ENCODE peak calls at places on chromosome 6, in four cellular contexts. F, W, T and B are unnamed samples.
A peak's percentile ranks its signal among the peaks of the same experiment; 100 is the strongest.

GRCh38 chr6:165834613-165835259 is 171.7 kb upstream of the PDE10A start:
- DNase-seq in T (peak; percentile 52), W (peak; percentile 17), F (peak; percentile 51), B (no peak)

GRCh38 chr6:2980465-2980855 is 9.1 kb upstream of the SERPINB6 start:
- DNase-seq in W (no peak), T (peak; percentile 72), F (no peak), B (no peak)

GRCh38 chr6:148580442-148580841 is 166.4 kb upstream of the UST start:
- DNase-seq in F (no peak), W (no peak), T (no peak), B (no peak)

GRCh38 chr6:42118162-42119001 is 24.0 kb downstream of the C6orf132 start:
- DNase-seq in W (no peak), T (peak; percentile 47), F (peak; percentile 51), B (no peak)

GRCh38 chr6:108690326-108691000 is 129.7 kb downstream of the FOXO3 start:
- DNase-seq in T (peak; percentile 71), W (peak; percentile 65), F (peak; percentile 52), B (no peak)

GRCh38 chr6:25852756-25853155 is 20.9 kb upstream of the SLC17A1 start:
- DNase-seq in W (no peak), T (no peak), F (no peak), B (no peak)

GRCh38 chr6:141587482-141588266 is 545.1 kb upstream of the GJE1 start:
- DNase-seq in T (no peak), W (peak; percentile 81), F (peak; percentile 67), B (no peak)

GRCh38 chr6:36292170-36292569 is 22.3 kb downstream of the PNPLA1 start:
- DNase-seq in T (no peak), W (no peak), F (no peak), B (no peak)

GRCh38 chr6:20202070-20202658 is 10.1 kb downstream of the MBOAT1 start:
- DNase-seq in W (peak; percentile 40), T (peak; percentile 92), F (peak; percentile 41), B (peak; percentile 71)

GRCh38 chr6:85460154-85460950 is 10.5 kb downstream of the NT5E start:
- DNase-seq in F (no peak), T (no peak), W (no peak), B (no peak)

GRCh38 chr6:73521351-73522254 is 771 bp upstream of the EEF1A1 start:
- DNase-seq in W (peak; percentile 91), T (peak; percentile 75), F (peak; percentile 84), B (no peak)

GRCh38 chr6:38432479-38432878 is 207.2 kb downstream of the BTBD9 start:
- DNase-seq in W (peak; percentile 19), F (no peak), T (peak; percentile 68), B (no peak)

GRCh38 chr6:45590225-45590624 is 212.5 kb upstream of the SUPT3H start:
- DNase-seq in T (peak; percentile 99), W (peak; percentile 92), F (peak; percentile 42), B (no peak)

GRCh38 chr6:157094038-157094437 is 229.3 kb downstream of the TMEM242 start:
- DNase-seq in F (no peak), T (no peak), W (no peak), B (no peak)

GRCh38 chr6:33586108-33586640 is 6.1 kb upstream of the BAK1 start:
- DNase-seq in T (no peak), W (no peak), F (no peak), B (no peak)

GRCh38 chr6:60670036-60670435 is 1616.0 kb downstream of the KHDRBS2 start:
- DNase-seq in F (no peak), W (no peak), T (no peak), B (no peak)

GRCh38 chr6:16438677-16439615 is 200.6 kb downstream of the GMPR start:
- DNase-seq in F (peak; percentile 59), T (peak; percentile 83), W (peak; percentile 70), B (no peak)

GRCh38 chr6:165574770-165575549 is 88.1 kb downstream of the PDE10A start:
- DNase-seq in T (peak; percentile 96), W (peak; percentile 51), F (peak; percentile 34), B (no peak)

GRCh38 chr6:141418076-141418475 is 714.6 kb upstream of the GJE1 start:
- DNase-seq in T (no peak), W (no peak), F (no peak), B (no peak)

GRCh38 chr6:6699741-6700367 is 111.3 kb downstream of the LY86 start:
- DNase-seq in T (peak; percentile 98), W (peak; percentile 91), F (peak; percentile 97), B (no peak)

GRCh38 chr6:15243994-15244604 is 1.8 kb upstream of the JARID2 start:
- DNase-seq in F (no peak), T (no peak), W (no peak), B (no peak)

GRCh38 chr6:27867051-27867940 is 44.9 kb downstream of the OR2B2 start:
- DNase-seq in W (peak; percentile 78), F (peak; percentile 86), T (peak; percentile 56), B (peak; percentile 83)

GRCh38 chr6:52904562-52905279 is 4.8 kb downstream of the GSTA3 start:
- DNase-seq in W (no peak), T (no peak), F (peak; percentile 10), B (no peak)

GRCh38 chr6:111757342-111757741 is 115.9 kb downstream of the FYN start:
- DNase-seq in W (peak; percentile 84), F (peak; percentile 58), T (peak; percentile 59), B (no peak)

GRCh38 chr6:111663692-111664564 is 58.2 kb upstream of the TRAF3IP2 start:
- DNase-seq in W (peak; percentile 38), F (peak; percentile 84), T (no peak), B (no peak)

GRCh38 chr6:116244284-116244683 is 9.6 kb downstream of the TSPYL4 start:
- DNase-seq in T (peak; percentile 36), W (no peak), F (no peak), B (no peak)

GRCh38 chr6:106168097-106168888 is 82.2 kb downstream of the PRDM1 start:
- DNase-seq in F (no peak), W (no peak), T (no peak), B (no peak)

GRCh38 chr6:29850011-29850553 is 22.5 kb downstream of the HLA-G start:
- DNase-seq in T (peak; percentile 71), F (peak; percentile 5), W (no peak), B (no peak)

GRCh38 chr6:107603029-107603428 is 113.1 kb downstream of the SOBP start:
- DNase-seq in F (no peak), T (peak; percentile 8), W (no peak), B (no peak)

GRCh38 chr6:47241742-47242482 is 67.8 kb downstream of the TNFRSF21 start:
- DNase-seq in T (no peak), W (no peak), F (peak; percentile 55), B (no peak)

GRCh38 chr6:78810698-78811097 is 56.7 kb upstream of the IRAK1BP1 start:
- DNase-seq in T (peak; percentile 100), W (peak; percentile 31), F (peak; percentile 19), B (no peak)

GRCh38 chr6:158816329-158816728 is 2.8 kb downstream of the EZR start:
- DNase-seq in T (peak; percentile 73), W (no peak), F (no peak), B (no peak)

GRCh38 chr6:53048431-53049195 is 16.6 kb upstream of the FBXO9 start:
- DNase-seq in T (peak; percentile 83), W (peak; percentile 91), F (peak; percentile 88), B (no peak)

GRCh38 chr6:48486876-48487275 is 375.9 kb upstream of the PTCHD4 start:
- DNase-seq in T (no peak), F (no peak), W (no peak), B (no peak)
- H3K4me3 ChIP-seq in T (no peak overlapping the region), F (no peak overlapping the region), W (no peak overlapping the region), B (no peak overlapping the region)

GRCh38 chr6:145508107-145508506 is 227.2 kb downstream of the EPM2A start:
- DNase-seq in T (peak; percentile 20), W (no peak), F (no peak), B (no peak)
- TF ChIP-seq CTCF in T (peak; percentile 33), W (no peak), F (no peak), B (peak; percentile 52)

GRCh38 chr6:164108869-164109769 is 694.6 kb downstream of the QKI start:
- DNase-seq in T (peak; percentile 14), F (peak; percentile 55), W (no peak), B (no peak)
- H3K4me3 ChIP-seq in T (no peak overlapping the region), F (peak overlapping the region; percentile 25), W (no peak overlapping the region), B (no peak overlapping the region)

DNA sequence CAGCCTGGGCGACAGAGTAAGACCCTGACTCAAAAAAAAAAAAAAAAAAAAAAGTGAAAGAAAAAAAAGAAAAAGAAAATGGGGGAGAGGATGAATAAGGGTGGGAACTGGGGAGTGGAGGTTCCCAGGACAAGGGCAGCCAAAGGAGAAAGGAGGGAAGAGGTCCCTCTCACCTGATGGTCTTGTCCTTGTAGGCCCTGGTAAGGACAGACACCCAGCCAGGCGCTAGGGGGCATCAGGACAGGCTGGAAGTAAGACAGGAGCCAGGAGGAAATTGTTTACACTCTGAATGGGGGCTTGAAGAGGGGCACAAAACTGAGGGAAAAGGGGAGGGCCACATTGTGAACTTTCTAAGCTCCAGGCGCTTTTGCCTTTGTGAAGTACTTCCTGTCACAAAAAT is 2.3 kb upstream of the ALDH5A1 start:
- DNase-seq in F (peak; percentile 21), T (no peak), W (peak; percentile 7), B (no peak)
- TF ChIP-seq CTCF in F (peak; percentile 23), T (peak; percentile 38), W (peak; percentile 17), B (peak; percentile 27)

DNA sequence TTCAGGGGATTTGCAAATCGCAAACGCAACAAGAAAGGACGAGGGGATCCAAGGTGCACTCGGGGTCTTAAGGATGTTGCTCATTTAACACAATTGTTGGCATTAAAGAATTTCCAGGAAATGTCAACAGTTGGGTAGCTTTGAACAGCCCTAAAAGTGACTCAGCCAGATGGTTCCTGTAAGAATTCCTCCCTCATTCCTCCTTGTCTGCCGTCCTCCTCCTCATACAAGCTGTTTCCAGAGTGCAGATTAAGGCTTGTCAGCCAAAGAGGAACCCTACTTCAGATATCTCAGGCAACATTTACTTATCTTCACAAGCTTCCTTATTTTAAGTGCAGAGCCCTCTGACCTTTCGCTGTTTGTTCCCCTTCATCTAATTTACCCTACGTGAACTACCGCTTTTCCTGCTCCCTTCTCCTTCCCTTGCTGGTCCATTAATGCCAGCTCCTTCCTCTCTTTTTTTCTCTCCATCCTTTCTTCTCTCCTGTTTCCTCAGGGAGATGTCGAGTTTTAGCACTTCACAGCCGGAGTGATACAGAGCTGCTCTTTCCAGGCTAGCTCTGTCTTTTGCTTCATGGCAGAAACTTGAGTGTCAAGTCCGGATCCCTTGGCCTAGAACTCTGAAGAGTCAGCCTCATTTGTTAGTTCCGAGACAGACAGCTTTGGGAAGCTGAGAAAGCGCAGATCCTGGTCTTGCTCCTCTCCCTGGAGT is 26.1 kb upstream of the TBC1D7 start:
- DNase-seq in F (peak; percentile 82), T (peak; percentile 71), W (peak; percentile 81), B (no peak)
- H3K4me3 ChIP-seq in F (no peak overlapping the region), T (no peak overlapping the region), W (no peak overlapping the region), B (no peak overlapping the region)

DNA sequence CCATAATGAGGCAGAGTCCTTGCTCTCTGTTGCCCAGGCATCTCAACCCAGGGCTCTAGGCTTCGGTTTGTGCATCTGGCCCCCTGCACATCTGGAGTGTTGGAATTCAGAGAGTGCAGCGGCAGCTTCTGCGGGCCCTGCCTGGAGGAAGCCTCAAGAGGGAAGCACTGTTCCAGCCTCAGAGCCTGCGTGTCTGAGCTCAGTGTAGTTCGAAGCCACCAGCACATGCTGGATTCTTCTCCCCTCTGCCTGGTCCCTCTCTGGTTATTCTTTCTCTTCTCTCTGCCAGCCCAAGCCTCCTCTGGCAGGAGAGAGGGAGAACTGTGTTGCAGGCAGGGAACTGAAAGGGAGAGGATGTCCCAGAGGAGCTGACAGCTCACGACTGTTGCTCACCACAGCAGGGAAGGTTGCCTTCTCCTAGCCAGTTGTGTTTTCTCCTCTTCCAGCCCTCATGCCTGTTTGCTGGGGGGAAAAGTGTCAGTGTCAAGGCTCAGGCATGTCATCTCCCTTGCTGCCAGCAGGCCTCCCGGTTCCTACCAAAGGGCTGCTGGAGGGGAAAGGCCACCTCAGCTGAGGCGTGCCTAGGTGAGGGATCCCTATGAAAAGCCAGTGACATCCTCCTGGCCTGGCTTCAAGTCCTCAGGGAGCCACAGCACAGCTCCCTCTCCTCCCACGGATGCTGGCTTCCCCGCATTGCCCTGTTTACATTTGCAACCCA is 126.0 kb upstream of the LRFN2 start:
- DNase-seq in F (no peak), T (no peak), W (no peak), B (no peak)
- TF ChIP-seq CTCF in F (no peak), T (no peak), W (no peak), B (no peak)